ENCODE peak calls at places on chromosomes 12 and 14, in four cellular contexts. J is posterior cingulate gyrus, S is right lobe of liver, A is PC-9. H is an unnamed sample.

GRCh38 chr14:74038015-74038859 is 19.1 kb downstream of the BBOF1 start:
- DNase-seq in J (no peak), A (peak), S (no peak), H (peak)

GRCh38 chr12:100789146-100789545 is 5.4 kb upstream of the ANO4 start:
- DNase-seq in S (no peak), A (no peak), J (no peak), H (peak)

GRCh38 chr12:2580821-2581220 is 213.9 kb upstream of the FKBP4 start:
- DNase-seq in A (no peak), J (no peak), S (no peak), H (peak)

GRCh38 chr12:3641428-3641883 is 111.5 kb downstream of the CRACR2A start:
- DNase-seq in S (no peak), J (no peak), A (no peak), H (peak)

GRCh38 chr14:78902010-78902623 is 731.9 kb downstream of the NRXN3 start:
- DNase-seq in J (peak), S (no peak), A (peak), H (peak)

GRCh38 chr12:26564391-26564790 is 268.6 kb downstream of the ITPR2 start:
- DNase-seq in S (no peak), J (no peak), A (no peak), H (no peak)

GRCh38 chr12:80032967-80033366 is 66.4 kb upstream of the OTOGL start:
- DNase-seq in J (no peak), A (no peak), S (no peak), H (peak)

GRCh38 chr12:47900480-47901129 is 4.2 kb downstream of the VDR start:
- DNase-seq in A (peak), S (no peak), J (no peak), H (peak)

GRCh38 chr14:103878180-103878579 is 30.8 kb upstream of the PPP1R13B start:
- DNase-seq in A (no peak), S (no peak), J (no peak), H (no peak)

GRCh38 chr14:88597601-88598000 is 34.8 kb downstream of the ZC3H14 start:
- DNase-seq in J (no peak), A (no peak), S (no peak), H (no peak)

GRCh38 chr12:53147653-53148052 is 32.9 kb upstream of the ZNF740 start:
- DNase-seq in A (no peak), J (no peak), S (no peak), H (no peak)

GRCh38 chr12:121799842-121800693 is 3.7 kb upstream of the SETD1B start:
- DNase-seq in J (peak), S (peak), A (peak), H (peak)

GRCh38 chr14:53999061-53999488 is 42.5 kb upstream of the BMP4 start:
- DNase-seq in J (no peak), S (no peak), A (no peak), H (peak)

GRCh38 chr12:57837779-57838562 is 8.6 kb downstream of the CTDSP2 start:
- DNase-seq in A (no peak), J (no peak), S (no peak), H (peak)

GRCh38 chr12:104566244-104566993 is 109.7 kb downstream of the CHST11 start:
- DNase-seq in J (no peak), A (no peak), S (no peak), H (peak)

GRCh38 chr14:20873370-20874177 is 17.6 kb upstream of the RNASE3 start:
- DNase-seq in J (peak), A (peak), S (peak), H (peak)

GRCh38 chr12:66074561-66074960 is 56.0 kb downstream of the LLPH start:
- DNase-seq in J (no peak), S (no peak), A (no peak), H (peak)